ENCODE peak calls at places on chromosomes 16 and 17, in ten cellular contexts. Q is AG09309, H is OCI-LY7, J is IMR-90, W is tibial artery, G is psoas muscle, K is fibroblast of pulmonary artery, P is NB4, D is AG10803, V is fibroblast of lung. Y is an unnamed sample.

GRCh38 chr16:66064811-66065530 is 301.5 kb upstream of the CDH5 start:
- DNase-seq in Q (no peak), H (no peak), J (no peak), W (no peak), G (no peak), K (no peak), P (no peak), D (no peak), V (no peak), Y (no peak)

GRCh38 chr17:61009619-61010018 is 332.0 kb downstream of the BCAS3 start:
- DNase-seq in Q (no peak), H (no peak), J (peak), W (no peak), G (no peak), K (peak), P (no peak), D (no peak), V (peak), Y (peak)

GRCh38 chr17:73657473-73658116 is 13.3 kb upstream of the SDK2 start:
- DNase-seq in Q (no peak), H (peak), J (no peak), W (no peak), G (no peak), K (peak), P (peak), D (no peak), V (peak), Y (peak)

GRCh38 chr17:37475713-37476420 is 13.8 kb upstream of the DUSP14 start:
- DNase-seq in Q (no peak), H (no peak), J (no peak), W (no peak), G (no peak), K (no peak), P (peak), D (peak), V (no peak), Y (no peak)

GRCh38 chr17:37148171-37148570 is 199.4 kb downstream of the AATF start:
- DNase-seq in Q (no peak), H (no peak), J (no peak), W (no peak), G (no peak), K (peak), P (no peak), D (no peak), V (peak), Y (peak)

GRCh38 chr17:81636505-81637288 is at the start of the genes NPLOC4 and TSPAN10:
- DNase-seq in Q (peak), H (peak), J (peak), W (peak), G (peak), K (peak), P (peak), D (peak), V (peak), Y (peak)

GRCh38 chr16:19969284-19969683 is 84.6 kb upstream of the GPRC5B start:
- DNase-seq in Q (no peak), H (no peak), J (no peak), W (no peak), G (no peak), K (no peak), P (no peak), D (no peak), V (no peak), Y (no peak)

GRCh38 chr17:31155208-31155810 is 60.5 kb downstream of the NF1 start:
- DNase-seq in Q (no peak), H (no peak), J (peak), W (no peak), G (no peak), K (peak), P (no peak), D (peak), V (peak), Y (peak)

GRCh38 chr16:3922241-3922640 is 41.7 kb upstream of the CREBBP start:
- DNase-seq in Q (no peak), H (no peak), J (no peak), W (no peak), G (no peak), K (no peak), P (no peak), D (no peak), V (no peak), Y (no peak)

GRCh38 chr16:84885024-84885910 is 65.5 kb downstream of the CRISPLD2 start:
- DNase-seq in Q (no peak), H (no peak), J (no peak), W (no peak), G (peak), K (peak), P (no peak), D (no peak), V (peak), Y (peak)

GRCh38 chr16:49580751-49581303 is 207.2 kb downstream of the C16orf78 start:
- DNase-seq in Q (no peak), H (no peak), J (peak), W (no peak), G (no peak), K (no peak), P (no peak), D (no peak), V (peak), Y (peak)

GRCh38 chr17:16215273-16215964 is at the start of gene NCOR1:
- DNase-seq in Q (peak), H (peak), J (peak), W (peak), G (peak), K (peak), P (peak), D (peak), V (peak), Y (peak)

GRCh38 chr16:31253642-31254045 is 6.1 kb upstream of the ITGAM start:
- DNase-seq in Q (no peak), H (no peak), J (no peak), W (no peak), G (peak), K (no peak), P (peak), D (no peak), V (no peak), Y (peak)

GRCh38 chr17:68195667-68196393 is 52.0 kb upstream of the AMZ2 start:
- DNase-seq in Q (no peak), H (no peak), J (no peak), W (no peak), G (no peak), K (no peak), P (no peak), D (no peak), V (no peak), Y (no peak)

GRCh38 chr17:17745476-17746455 is 64.5 kb downstream of the RAI1 start:
- DNase-seq in Q (no peak), H (no peak), J (no peak), W (no peak), G (no peak), K (no peak), P (no peak), D (no peak), V (no peak), Y (no peak)

GRCh38 chr17:6047966-6048365 is 22.2 kb upstream of the WSCD1 start:
- DNase-seq in Q (no peak), H (no peak), J (no peak), W (no peak), G (no peak), K (no peak), P (no peak), D (peak), V (peak), Y (no peak)

GRCh38 chr16:30628628-30629342 is 18.6 kb upstream of the ZNF689 start:
- DNase-seq in Q (no peak), H (peak), J (peak), W (peak), G (peak), K (peak), P (peak), D (peak), V (peak), Y (peak)

GRCh38 chr17:78486946-78487680 is 90.1 kb downstream of the DNAH17 start:
- DNase-seq in Q (no peak), H (no peak), J (no peak), W (no peak), G (no peak), K (no peak), P (no peak), D (no peak), V (no peak), Y (no peak)

GRCh38 chr17:68033636-68034451 is 1.7 kb upstream of the KPNA2 start:
- DNase-seq in Q (no peak), H (peak), J (peak), W (no peak), G (no peak), K (peak), P (peak), D (peak), V (peak), Y (peak)

GRCh38 chr17:49779730-49780220 is 8.7 kb upstream of the KAT7 start:
- DNase-seq in Q (peak), H (peak), J (peak), W (no peak), G (no peak), K (peak), P (peak), D (peak), V (peak), Y (peak)

GRCh38 chr17:79424471-79425185 is 186.2 kb downstream of the RBFOX3 start:
- DNase-seq in Q (no peak), H (no peak), J (no peak), W (no peak), G (no peak), K (no peak), P (no peak), D (no peak), V (no peak), Y (no peak)

GRCh38 chr17:42895185-42895555 is 5.4 kb upstream of the G6PC1 start:
- DNase-seq in Q (peak), H (no peak), J (peak), W (peak), G (peak), K (peak), P (no peak), D (peak), V (peak), Y (peak)

GRCh38 chr16:4677390-4677789 is 16.0 kb upstream of the NUDT16L1 start:
- DNase-seq in Q (no peak), H (no peak), J (no peak), W (no peak), G (peak), K (no peak), P (no peak), D (no peak), V (no peak), Y (no peak)

GRCh38 chr16:648071-648785 is 937 bp upstream of the WDR90 start:
- DNase-seq in Q (no peak), H (peak), J (no peak), W (no peak), G (no peak), K (peak), P (peak), D (peak), V (no peak), Y (peak)

GRCh38 chr17:59513934-59514841 is 51.2 kb upstream of the DHX40 start:
- DNase-seq in Q (no peak), H (no peak), J (peak), W (peak), G (peak), K (peak), P (peak), D (peak), V (peak), Y (peak)

GRCh38 chr16:71626858-71627213 is 852 bp downstream of the MARVELD3 start:
- DNase-seq in Q (no peak), H (no peak), J (no peak), W (peak), G (no peak), K (no peak), P (no peak), D (no peak), V (no peak), Y (no peak)

GRCh38 chr16:1913327-1914083 is 4.7 kb downstream of the HS3ST6 start:
- DNase-seq in Q (no peak), H (no peak), J (no peak), W (no peak), G (no peak), K (no peak), P (no peak), D (no peak), V (no peak), Y (no peak)

GRCh38 chr17:72726936-72727335 is 365.6 kb downstream of the SLC39A11 start:
- DNase-seq in Q (no peak), H (peak), J (peak), W (no peak), G (no peak), K (no peak), P (peak), D (no peak), V (peak), Y (peak)

GRCh38 chr17:57463103-57463885 is 207.0 kb downstream of the MSI2 start:
- DNase-seq in Q (no peak), H (no peak), J (peak), W (no peak), G (no peak), K (peak), P (peak), D (peak), V (peak), Y (peak)

GRCh38 chr16:22324787-22325597 is 27.8 kb downstream of the POLR3E start:
- DNase-seq in Q (no peak), H (no peak), J (no peak), W (no peak), G (no peak), K (no peak), P (peak), D (no peak), V (no peak), Y (no peak)

GRCh38 chr16:66695935-66696668 is 441 bp downstream of the CMTM4 start:
- DNase-seq in Q (no peak), H (no peak), J (no peak), W (peak), G (peak), K (peak), P (no peak), D (no peak), V (no peak), Y (no peak)

GRCh38 chr17:78226055-78226751 is 5.2 kb upstream of the TMEM235 start:
- DNase-seq in Q (no peak), H (no peak), J (no peak), W (no peak), G (no peak), K (no peak), P (no peak), D (no peak), V (no peak), Y (no peak)

GRCh38 chr17:29376667-29377268 is 13.4 kb upstream of the TAOK1 start:
- DNase-seq in Q (peak), H (no peak), J (peak), W (no peak), G (no peak), K (peak), P (peak), D (peak), V (peak), Y (peak)

GRCh38 chr17:78933025-78933958 is 8.1 kb upstream of the TIMP2 start:
- DNase-seq in Q (peak), H (peak), J (peak), W (peak), G (peak), K (peak), P (peak), D (peak), V (peak), Y (peak)

GRCh38 chr16:50281391-50282009 is 15.1 kb downstream of the ADCY7 start:
- DNase-seq in Q (no peak), H (peak), J (no peak), W (no peak), G (peak), K (no peak), P (no peak), D (no peak), V (no peak), Y (no peak)

GRCh38 chr17:17859909-17860760 is 23.3 kb upstream of the SREBF1 start:
- DNase-seq in Q (no peak), H (peak), J (peak), W (peak), G (peak), K (peak), P (peak), D (peak), V (peak), Y (peak)

GRCh38 chr17:45228985-45229517 is 7.4 kb downstream of the FMNL1 start:
- DNase-seq in Q (peak), H (peak), J (peak), W (peak), G (peak), K (peak), P (peak), D (peak), V (peak), Y (peak)
- H3K4me3 ChIP-seq in Q (no peak), H (peak), J (no peak), W (no peak), G (peak), K (no peak), P (no peak), D (peak), V (no peak), Y (no peak)

GRCh38 chr16:62213763-62214162 is 177.5 kb upstream of the CDH8 start:
- DNase-seq in Q (no peak), H (peak), J (no peak), W (no peak), G (no peak), K (no peak), P (peak), D (no peak), V (no peak), Y (no peak)
- TF ChIP-seq CTCF in Q (no peak), H (peak), J (no peak), W (no peak), G (no peak), K (no peak), P (peak), D (no peak), V (no peak), Y (no peak)

GRCh38 chr17:4483012-4483840 is 15.5 kb upstream of the SPNS2 start:
- DNase-seq in Q (no peak), H (no peak), J (no peak), W (no peak), G (no peak), K (no peak), P (no peak), D (no peak), V (peak), Y (no peak)
- H3K4me3 ChIP-seq in Q (no peak), H (no peak), J (no peak), W (no peak), G (no peak), K (no peak), P (no peak), D (no peak), V (no peak), Y (no peak)

GRCh38 chr17:80453126-80453979 is 23.1 kb downstream of the NPTX1 start:
- DNase-seq in Q (no peak), H (no peak), J (no peak), W (no peak), G (peak), K (no peak), P (no peak), D (peak), V (no peak), Y (no peak)

GRCh38 chr17:80453980-80454556 is 22.3 kb downstream of the NPTX1 start:
- DNase-seq in Q (no peak), H (no peak), J (no peak), W (no peak), G (peak), K (no peak), P (peak), D (no peak), V (no peak), Y (no peak)

GRCh38 chr17:80451104-80451775 is 25.2 kb downstream of the NPTX1 start:
- DNase-seq in Q (no peak), H (no peak), J (no peak), W (no peak), G (peak), K (no peak), P (no peak), D (no peak), V (no peak), Y (no peak)

GRCh38 chr17:80449930-80450576 is 26.4 kb downstream of the NPTX1 start:
- DNase-seq in Q (no peak), H (no peak), J (peak), W (no peak), G (peak), K (no peak), P (no peak), D (no peak), V (peak), Y (peak)

DNA sequence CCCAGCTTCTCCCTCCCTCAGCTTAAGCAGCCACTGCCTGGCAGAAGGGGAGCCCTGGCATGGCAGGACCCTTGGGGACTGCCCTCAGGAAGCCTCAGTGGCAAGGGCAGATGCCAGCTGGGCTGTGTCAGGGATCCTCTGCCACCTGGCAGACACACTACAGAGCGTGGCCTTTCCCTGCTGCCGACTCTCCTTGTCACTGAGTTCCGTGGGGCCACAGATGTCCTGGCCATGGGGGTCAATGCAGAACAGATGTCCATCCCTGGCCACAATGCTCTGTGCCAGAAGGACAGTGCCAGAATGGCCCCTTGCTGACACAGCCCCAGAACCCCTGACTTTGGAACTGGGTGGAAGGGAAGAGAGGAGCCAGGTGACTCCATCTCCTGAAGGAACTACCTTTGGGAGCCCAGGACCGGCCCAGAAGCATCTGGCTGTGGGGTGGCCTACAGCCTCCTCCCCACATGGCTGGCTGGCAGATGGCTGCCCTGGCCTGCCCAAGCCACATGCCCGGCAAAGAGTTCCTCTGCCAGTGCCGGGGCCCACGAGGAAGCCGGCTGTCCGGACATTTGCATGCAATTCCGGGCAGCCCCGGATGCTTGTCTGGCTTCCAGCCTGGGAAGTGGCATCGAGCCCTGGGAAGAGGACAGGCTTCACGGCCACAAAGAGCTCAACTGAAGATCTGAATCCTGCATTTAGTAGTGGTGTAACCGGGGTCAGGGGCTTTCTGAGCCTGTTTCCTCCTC is 24.1 kb downstream of the NPTX1 start:
- DNase-seq in Q (no peak), H (no peak), J (no peak), W (no peak), G (peak), K (no peak), P (no peak), D (peak), V (no peak), Y (no peak)
- TF ChIP-seq CTCF in Q (no peak), H (no peak), J (no peak), W (no peak), G (no peak), K (no peak), P (no peak), D (no peak), V (no peak), Y (no peak)

GRCh38 chr17:8618825-8619224 is 11.7 kb downstream of the MYH10 start:
- DNase-seq in Q (no peak), H (no peak), J (no peak), W (no peak), G (no peak), K (no peak), P (no peak), D (no peak), V (peak), Y (no peak)

GRCh38 chr17:8623591-8623990 is 6.9 kb downstream of the MYH10 start:
- DNase-seq in Q (peak), H (no peak), J (no peak), W (no peak), G (no peak), K (peak), P (no peak), D (peak), V (peak), Y (peak)

GRCh38 chr17:8619294-8619693 is 11.2 kb downstream of the MYH10 start:
- DNase-seq in Q (no peak), H (no peak), J (no peak), W (no peak), G (no peak), K (no peak), P (no peak), D (no peak), V (no peak), Y (no peak)

GRCh38 chr17:8622191-8622590 is 8.3 kb downstream of the MYH10 start:
- DNase-seq in Q (no peak), H (no peak), J (no peak), W (no peak), G (no peak), K (no peak), P (peak), D (no peak), V (peak), Y (no peak)

DNA sequence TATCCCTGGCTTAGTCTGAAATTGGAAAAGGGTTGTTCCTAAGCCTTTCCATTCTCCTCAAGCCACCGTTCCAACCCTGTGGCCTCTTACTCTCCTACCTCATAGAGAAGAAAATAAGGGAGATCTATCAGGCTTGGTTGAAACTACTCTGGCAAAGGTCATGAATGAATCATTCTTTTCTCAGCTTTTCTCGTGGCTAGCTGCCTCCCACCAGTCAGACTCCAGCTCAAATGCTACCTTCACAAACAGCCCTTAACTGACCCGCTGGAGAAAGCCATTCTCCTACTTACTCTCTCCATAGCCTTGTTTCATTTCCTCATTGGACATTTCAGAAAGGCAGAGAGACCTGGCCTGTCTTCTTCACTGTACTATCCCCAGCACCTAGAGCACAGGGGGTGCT is 8.9 kb downstream of the MYH10 start:
- DNase-seq in Q (no peak), H (no peak), J (peak), W (no peak), G (no peak), K (peak), P (peak), D (no peak), V (peak), Y (peak)
- H3K4me3 ChIP-seq in Q (no peak), H (no peak), J (no peak), W (peak), G (no peak), K (no peak), P (no peak), D (no peak), V (no peak), Y (no peak)

Y was measured in choroid plexus epithelial cell.